ENCODE peak calls at places on chromosome 7, in seven cellular contexts. S is spleen, G is stomach, J is endothelial cell of umbilical vein, F is HCT116, E is tibial nerve, L is Peyer's patch. H is an unnamed sample. For H3K36me3, the result is how much of the 10 kb centered on the place peaks cover.

GRCh38 chr7:93228302-93228701 is 2.0 kb upstream of the HEPACAM2 start:
- DNase-seq in S (no peak), G (no peak), J (peak), F (peak), E (no peak), L (no peak), H (no peak)

GRCh38 chr7:23333671-23334246 is 34.6 kb downstream of the MALSU1 start:
- DNase-seq in S (no peak), G (no peak), J (peak), F (no peak), E (no peak), L (no peak), H (peak)

GRCh38 chr7:129970816-129971215 is 18.1 kb upstream of the UBE2H start:
- DNase-seq in S (peak), G (peak), J (peak), F (no peak), E (no peak), L (peak), H (no peak)

GRCh38 chr7:64541438-64542359 is 21.2 kb downstream of the ZNF680 start:
- DNase-seq in S (no peak), G (no peak), J (no peak), F (peak), E (no peak), L (no peak), H (peak)

GRCh38 chr7:111954474-111955311 is 251.5 kb downstream of the DOCK4 start:
- DNase-seq in S (no peak), G (no peak), J (peak), F (no peak), E (no peak), L (no peak), H (peak)

GRCh38 chr7:43698461-43699255 is 30.7 kb downstream of the COA1 start:
- DNase-seq in S (no peak), G (no peak), J (no peak), F (no peak), E (no peak), L (no peak), H (no peak)

GRCh38 chr7:13577566-13578145 is 411.8 kb downstream of the ETV1 start:
- DNase-seq in S (no peak), G (no peak), J (no peak), F (no peak), E (no peak), L (no peak), H (no peak)

GRCh38 chr7:17679427-17679826 is 260.9 kb downstream of the SNX13 start:
- DNase-seq in S (no peak), G (no peak), J (no peak), F (no peak), E (no peak), L (no peak), H (no peak)

GRCh38 chr7:18037609-18038008 is 10.0 kb upstream of the PRPS1L1 start:
- DNase-seq in S (no peak), G (no peak), J (no peak), F (no peak), E (no peak), L (no peak), H (no peak)

GRCh38 chr7:45867471-45867870 is 5.4 kb downstream of the CCDC201 start:
- DNase-seq in S (no peak), G (no peak), J (no peak), F (no peak), E (no peak), L (no peak), H (no peak)

GRCh38 chr7:106767498-106768323 is 97.4 kb upstream of the PIK3CG start:
- DNase-seq in S (no peak), G (no peak), J (no peak), F (no peak), E (no peak), L (no peak), H (no peak)

GRCh38 chr7:157548691-157549265 is 212.0 kb downstream of the DNAJB6 start:
- DNase-seq in S (peak), G (no peak), J (no peak), F (no peak), E (no peak), L (peak), H (no peak)

GRCh38 chr7:105990726-105991465 is 27.8 kb downstream of the CDHR3 start:
- DNase-seq in S (no peak), G (no peak), J (no peak), F (no peak), E (no peak), L (no peak), H (peak)

GRCh38 chr7:5234852-5235831 is 45.1 kb downstream of the WIPI2 start:
- DNase-seq in S (no peak), G (no peak), J (no peak), F (no peak), E (no peak), L (no peak), H (no peak)

GRCh38 chr7:144786522-144786921 is 49.3 kb downstream of the TPK1 start:
- DNase-seq in S (no peak), G (no peak), J (no peak), F (peak), E (no peak), L (no peak), H (no peak)

GRCh38 chr7:48617508-48617907 is 306.8 kb upstream of the CDC14C start:
- DNase-seq in S (no peak), G (no peak), J (no peak), F (no peak), E (no peak), L (no peak), H (no peak)

GRCh38 chr7:148264933-148265557 is 325.5 kb upstream of the C7orf33 start:
- DNase-seq in S (no peak), G (no peak), J (no peak), F (peak), E (no peak), L (no peak), H (no peak)

GRCh38 chr7:102967798-102968197 is 55.0 kb downstream of the LRRC17 start:
- DNase-seq in S (no peak), G (no peak), J (no peak), F (no peak), E (no peak), L (no peak), H (no peak)

GRCh38 chr7:24965831-24966708 is 13.9 kb downstream of the OSBPL3 start:
- DNase-seq in S (no peak), G (no peak), J (peak), F (no peak), E (no peak), L (peak), H (no peak)

GRCh38 chr7:133984023-133984422 is 143.1 kb upstream of the LRGUK start:
- DNase-seq in S (no peak), G (no peak), J (no peak), F (no peak), E (no peak), L (no peak), H (no peak)

GRCh38 chr7:46369933-46370654 is 449.0 kb upstream of the IGFBP3 start:
- DNase-seq in S (no peak), G (no peak), J (peak), F (peak), E (no peak), L (no peak), H (no peak)

GRCh38 chr7:131052285-131052942 is 275.3 kb upstream of the MKLN1 start:
- DNase-seq in S (no peak), G (no peak), J (no peak), F (no peak), E (no peak), L (no peak), H (no peak)

GRCh38 chr7:146359181-146359580 is 242.6 kb downstream of the CNTNAP2 start:
- DNase-seq in S (no peak), G (no peak), J (no peak), F (no peak), E (no peak), L (no peak), H (no peak)

GRCh38 chr7:22351329-22351692 is 5.6 kb downstream of the RAPGEF5 start:
- DNase-seq in S (no peak), G (no peak), J (no peak), F (no peak), E (no peak), L (no peak), H (no peak)

GRCh38 chr7:128271471-128272454 is 30.7 kb downstream of the LEP start:
- DNase-seq in S (no peak), G (no peak), J (no peak), F (no peak), E (no peak), L (no peak), H (peak)

GRCh38 chr7:83852136-83852535 is 203.2 kb upstream of the SEMA3E start:
- DNase-seq in S (no peak), G (no peak), J (peak), F (no peak), E (no peak), L (no peak), H (no peak)

GRCh38 chr7:157347217-157347904 is 10.6 kb downstream of the DNAJB6 start:
- DNase-seq in S (no peak), G (no peak), J (no peak), F (peak), E (peak), L (no peak), H (peak)

GRCh38 chr7:127214956-127215355 is 37.8 kb downstream of the GRM8 start:
- DNase-seq in S (no peak), G (no peak), J (no peak), F (no peak), E (no peak), L (no peak), H (no peak)

GRCh38 chr7:82700739-82701138 is 257.2 kb upstream of the CACNA2D1 start:
- DNase-seq in S (no peak), G (no peak), J (no peak), F (no peak), E (no peak), L (no peak), H (no peak)

GRCh38 chr7:30924624-30925023 is 13.0 kb downstream of the AQP1 start:
- DNase-seq in S (peak), G (peak), J (no peak), F (no peak), E (no peak), L (no peak), H (peak)

GRCh38 chr7:40297741-40298311 is 163.0 kb downstream of the SUGCT start:
- DNase-seq in S (no peak), G (no peak), J (peak), F (no peak), E (no peak), L (no peak), H (no peak)

GRCh38 chr7:98203261-98203963 is 7.8 kb upstream of the BHLHA15 start:
- DNase-seq in S (peak), G (no peak), J (no peak), F (no peak), E (no peak), L (no peak), H (no peak)

GRCh38 chr7:134320201-134320600 is 3.5 kb upstream of the SLC35B4 start:
- DNase-seq in S (no peak), G (no peak), J (no peak), F (no peak), E (no peak), L (no peak), H (no peak)

GRCh38 chr7:141654551-141654950 is 47.4 kb downstream of the DENND11 start:
- DNase-seq in S (no peak), G (peak), J (peak), F (peak), E (no peak), L (no peak), H (no peak)

GRCh38 chr7:157211710-157212109 is 73.0 kb downstream of the UBE3C start:
- DNase-seq in S (no peak), G (no peak), J (no peak), F (no peak), E (no peak), L (no peak), H (no peak)

GRCh38 chr7:19491821-19492452 is 216.9 kb downstream of the POLR1F start:
- DNase-seq in S (no peak), G (no peak), J (peak), F (peak), E (no peak), L (no peak), H (no peak)

GRCh38 chr7:106367018-106367420 is 82.2 kb upstream of the NAMPT start:
- DNase-seq in S (peak), G (no peak), J (peak), F (no peak), E (no peak), L (no peak), H (no peak)

GRCh38 chr7:132574281-132574680 is 2.0 kb downstream of the PLXNA4 start:
- DNase-seq in S (no peak), G (no peak), J (no peak), F (no peak), E (no peak), L (no peak), H (no peak)

GRCh38 chr7:142385528-142386340 is 127.9 kb upstream of the PRSS58 start:
- DNase-seq in S (no peak), G (no peak), J (peak), F (peak), E (no peak), L (no peak), H (no peak)

DNA sequence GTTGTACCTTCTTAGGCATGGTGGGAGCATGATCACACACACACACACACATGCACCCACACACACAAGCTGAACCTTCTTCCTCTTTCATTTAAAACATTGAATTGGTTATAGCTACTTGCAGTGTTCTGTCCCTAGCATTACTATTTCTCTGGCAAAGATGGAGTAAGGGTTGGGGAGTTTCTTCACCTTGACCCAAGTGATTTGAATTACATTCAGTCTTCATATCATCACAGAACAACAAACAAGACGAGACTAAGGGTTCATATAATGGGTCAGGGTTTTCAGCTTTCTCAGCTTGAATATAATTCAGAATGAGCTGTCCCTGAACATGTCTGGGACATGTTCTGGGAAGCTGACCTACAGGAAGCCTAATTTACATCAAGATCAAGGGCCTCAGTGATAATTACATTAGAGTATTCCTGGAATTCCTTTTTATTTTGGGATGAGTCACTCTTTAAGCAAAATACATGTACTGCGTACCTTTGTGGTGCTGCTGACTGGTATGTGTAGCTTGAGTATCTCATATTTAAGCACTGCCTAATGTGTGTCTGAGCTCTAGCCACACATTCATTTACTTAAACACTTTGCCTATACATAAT is 213.5 kb upstream of the TMEM229A start:
- DNase-seq in S (no peak), G (no peak), J (peak), F (no peak), E (no peak), L (no peak), H (no peak)
- H3K27ac ChIP-seq in S (no peak), G (no peak), J (no peak), F (peak), E (no peak), L (no peak), H (no peak)

DNA sequence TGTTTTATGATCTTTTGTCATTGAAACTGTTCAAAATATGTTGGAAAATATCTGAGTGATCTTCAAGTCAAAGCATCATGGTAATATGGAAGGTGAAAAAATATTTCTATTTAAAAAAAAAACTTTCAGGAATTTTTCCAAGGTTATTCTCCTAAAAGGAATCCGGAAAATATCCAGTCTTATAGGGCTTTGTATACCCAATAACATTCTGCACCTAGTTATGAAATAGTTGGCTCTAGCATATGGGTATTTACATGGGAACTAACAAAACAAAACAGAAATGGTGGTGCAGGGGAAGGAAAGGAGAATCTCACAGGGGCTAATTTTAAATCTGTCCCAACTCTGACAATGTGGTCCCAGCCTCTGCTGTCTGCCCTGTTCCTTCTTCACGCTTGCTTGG is 167.1 kb upstream of the RHEB start:
- DNase-seq in S (no peak), G (no peak), J (no peak), F (no peak), E (no peak), L (no peak), H (no peak)
- H3K36me3 ChIP-seq in S (under half), G (under half), J (under half), F (under half), E (under half), L (under half), H (under half)

DNA sequence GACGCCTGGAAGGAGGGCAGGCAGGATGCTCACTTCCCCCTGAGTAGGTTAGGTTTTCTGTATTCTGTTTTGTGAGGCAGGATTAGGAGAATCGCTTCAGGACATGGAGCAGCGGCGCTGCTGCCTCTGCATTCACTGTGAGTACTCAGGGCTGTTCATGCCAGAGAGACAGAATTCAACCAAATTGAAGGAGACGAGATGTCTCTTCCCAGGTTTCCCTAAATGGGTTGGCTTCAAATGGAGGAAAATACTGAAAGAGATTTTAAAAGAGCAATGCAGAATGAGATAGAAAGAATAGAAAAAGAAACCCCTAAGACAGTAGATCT is 21.9 kb upstream of the CNPY1 start:
- DNase-seq in S (peak), G (no peak), J (no peak), F (no peak), E (no peak), L (no peak), H (no peak)
- TF ChIP-seq POLR2A in S (no peak), G (no peak), J (no peak), F (no peak), E (no peak), L (no peak), H (no peak)

GRCh38 chr7:116552616-116553015 is 27.8 kb downstream of the CAV1 start:
- DNase-seq in S (no peak), G (no peak), J (peak), F (peak), E (no peak), L (no peak), H (no peak)
- H3K27ac ChIP-seq in S (no peak), G (peak), J (no peak), F (no peak), E (no peak), L (no peak), H (no peak)

DNA sequence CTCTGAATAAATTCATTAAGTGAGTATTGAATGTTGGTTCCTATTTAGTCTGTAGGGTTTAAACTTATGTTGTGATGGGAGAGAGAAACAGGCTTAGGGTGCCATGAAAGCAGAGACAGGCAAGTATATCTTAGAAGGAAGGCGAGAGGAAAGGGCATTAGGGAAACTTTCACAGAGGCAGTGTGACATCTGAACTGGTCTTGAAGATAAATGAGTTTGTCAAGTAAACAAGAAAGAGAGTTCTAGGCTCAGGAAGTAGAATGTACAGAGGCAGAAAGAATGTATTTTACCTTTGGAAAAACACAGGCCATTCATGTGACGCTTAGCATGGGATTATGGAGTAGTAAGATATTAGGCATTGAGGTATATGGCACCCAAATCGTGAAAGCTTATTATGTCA is 34.5 kb downstream of the GLCCI1 start:
- DNase-seq in S (no peak), G (no peak), J (no peak), F (no peak), E (no peak), L (no peak), H (no peak)
- H3K36me3 ChIP-seq in S (under half), G (under half), J (under half), F (under half), E (under half), L (under half), H (under half)

GRCh38 chr7:28112056-28112455 is 68.5 kb downstream of the JAZF1 start:
- DNase-seq in S (no peak), G (no peak), J (no peak), F (no peak), E (no peak), L (no peak), H (no peak)
- TF ChIP-seq POLR2A in S (no peak), G (no peak), J (no peak), F (no peak), E (no peak), L (no peak), H (no peak)

DNA sequence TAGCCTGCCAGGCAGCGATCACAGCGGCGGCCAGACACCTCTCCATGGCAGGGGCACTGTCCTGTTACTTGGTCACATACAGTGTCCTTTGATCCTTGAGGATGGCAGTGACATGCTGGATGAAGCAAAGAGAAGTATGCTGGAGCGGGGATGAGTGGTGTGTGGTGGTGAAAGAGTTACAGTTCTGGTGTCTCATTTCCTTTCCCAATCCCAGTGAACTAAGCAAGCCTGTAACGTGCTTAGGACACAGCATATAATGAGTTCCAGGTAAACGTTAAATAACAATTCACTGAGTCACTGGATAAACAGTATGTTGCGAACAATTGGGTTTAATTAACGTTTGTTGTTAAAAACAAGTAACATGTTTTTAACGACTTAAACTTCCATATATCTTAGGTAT is 63.5 kb upstream of the LAMB1 start:
- DNase-seq in S (no peak), G (no peak), J (peak), F (no peak), E (no peak), L (no peak), H (no peak)
- H3K27ac ChIP-seq in S (no peak), G (no peak), J (peak), F (no peak), E (no peak), L (no peak), H (no peak)

DNA sequence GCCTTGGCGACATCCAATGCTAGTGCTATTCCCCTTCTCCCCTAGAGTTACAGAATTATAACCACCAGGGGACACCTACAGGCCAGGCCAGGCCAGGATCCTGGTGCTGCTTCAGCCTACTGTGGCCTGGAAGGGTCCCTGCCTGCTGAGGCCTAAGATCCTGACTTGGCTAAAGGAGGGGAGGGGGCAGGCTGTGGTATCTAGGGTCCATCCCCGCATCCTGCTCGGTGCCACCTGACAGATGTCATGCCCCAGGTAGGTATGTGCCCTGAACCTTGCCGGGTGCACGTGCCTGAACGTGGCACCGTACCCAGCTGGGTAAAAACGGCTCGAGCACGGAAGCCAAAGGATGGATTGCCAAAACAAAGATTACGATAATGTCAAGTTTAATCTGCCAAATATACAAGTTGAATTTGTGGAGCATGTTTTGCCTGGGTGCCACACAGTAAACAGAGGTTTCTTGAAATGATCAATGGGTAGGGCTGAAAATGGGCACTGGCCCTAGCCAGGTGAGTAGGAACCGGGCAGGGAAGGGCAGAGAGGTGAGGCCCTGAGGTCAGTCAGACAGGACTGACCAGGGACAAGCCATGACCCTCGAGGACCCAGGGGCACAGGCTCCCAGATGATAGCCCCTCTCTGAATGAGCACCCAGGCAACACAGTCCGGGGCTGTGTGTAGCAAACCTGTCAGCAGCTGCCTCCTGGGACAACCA is 12.6 kb downstream of the PDAP1 start:
- DNase-seq in S (no peak), G (no peak), J (no peak), F (no peak), E (no peak), L (no peak), H (no peak)
- H3K36me3 ChIP-seq in S (half or more), G (half or more), J (half or more), F (under half), E (under half), L (under half), H (under half)

H was measured in ovary.